ENCODE peak calls at places on chromosomes 16 and 17, in five cellular contexts. One of them, this sample, is unnamed.

GRCh38 chr16:54287758-54288591 is 1.4 kb upstream of the IRX3 start:
- DNase-seq in stimulated activated CD4-positive, alpha-beta T cell treated with anti-CD3 and anti-CD28 coated beads, Interleukin-1b, Interleukin-23, amount 100 ng/mL, for 1 hour: no peak
- DNase-seq in head of caudate nucleus: no peak
- DNase-seq in MV-4-11: no peak
- DNase-seq in activated CD4-positive, CD25-positive, alpha-beta regulatory T cell: no peak
- DNase-seq in this sample: no peak

GRCh38 chr16:28538733-28539596 is at the start of gene NUPR1:
- DNase-seq in stimulated activated CD4-positive, alpha-beta T cell treated with anti-CD3 and anti-CD28 coated beads, Interleukin-1b, Interleukin-23, amount 100 ng/mL, for 1 hour: no peak
- DNase-seq in head of caudate nucleus: peak; percentile 76
- DNase-seq in activated CD4-positive, CD25-positive, alpha-beta regulatory T cell: no peak
- DNase-seq in MV-4-11: no peak
- DNase-seq in this sample: no peak

GRCh38 chr17:43881176-43881575 is 26.2 kb downstream of the MPP2 start:
- DNase-seq in activated CD4-positive, CD25-positive, alpha-beta regulatory T cell: no peak
- DNase-seq in MV-4-11: no peak
- DNase-seq in head of caudate nucleus: no peak
- DNase-seq in stimulated activated CD4-positive, alpha-beta T cell treated with anti-CD3 and anti-CD28 coated beads, Interleukin-1b, Interleukin-23, amount 100 ng/mL, for 1 hour: no peak
- DNase-seq in this sample: no peak

GRCh38 chr17:975321-975982 is 4.1 kb downstream of the NXN start:
- DNase-seq in head of caudate nucleus: peak; percentile 18
- DNase-seq in MV-4-11: peak; percentile 57
- DNase-seq in activated CD4-positive, CD25-positive, alpha-beta regulatory T cell: no peak
- DNase-seq in stimulated activated CD4-positive, alpha-beta T cell treated with anti-CD3 and anti-CD28 coated beads, Interleukin-1b, Interleukin-23, amount 100 ng/mL, for 1 hour: no peak
- DNase-seq in this sample: no peak

GRCh38 chr17:75147878-75148546 is 6.3 kb downstream of the JPT1 start:
- DNase-seq in head of caudate nucleus: no peak
- DNase-seq in MV-4-11: peak; percentile 64
- DNase-seq in activated CD4-positive, CD25-positive, alpha-beta regulatory T cell: no peak
- DNase-seq in stimulated activated CD4-positive, alpha-beta T cell treated with anti-CD3 and anti-CD28 coated beads, Interleukin-1b, Interleukin-23, amount 100 ng/mL, for 1 hour: no peak
- DNase-seq in this sample: no peak

GRCh38 chr16:11289202-11289601 is 8.1 kb upstream of the PRM1 start:
- DNase-seq in head of caudate nucleus: no peak
- DNase-seq in stimulated activated CD4-positive, alpha-beta T cell treated with anti-CD3 and anti-CD28 coated beads, Interleukin-1b, Interleukin-23, amount 100 ng/mL, for 1 hour: no peak
- DNase-seq in MV-4-11: no peak
- DNase-seq in activated CD4-positive, CD25-positive, alpha-beta regulatory T cell: no peak
- DNase-seq in this sample: no peak

GRCh38 chr17:5045496-5045895 is 10.3 kb upstream of the SLC52A1 start:
- DNase-seq in stimulated activated CD4-positive, alpha-beta T cell treated with anti-CD3 and anti-CD28 coated beads, Interleukin-1b, Interleukin-23, amount 100 ng/mL, for 1 hour: no peak
- DNase-seq in MV-4-11: no peak
- DNase-seq in head of caudate nucleus: no peak
- DNase-seq in activated CD4-positive, CD25-positive, alpha-beta regulatory T cell: no peak
- DNase-seq in this sample: no peak

GRCh38 chr17:74012465-74012864 is 191.0 kb upstream of the RPL38 start:
- DNase-seq in stimulated activated CD4-positive, alpha-beta T cell treated with anti-CD3 and anti-CD28 coated beads, Interleukin-1b, Interleukin-23, amount 100 ng/mL, for 1 hour: peak; percentile 11
- DNase-seq in activated CD4-positive, CD25-positive, alpha-beta regulatory T cell: peak; percentile 38
- DNase-seq in head of caudate nucleus: no peak
- DNase-seq in MV-4-11: peak; percentile 56
- DNase-seq in this sample: no peak

GRCh38 chr16:26261621-26262020 is 569.9 kb downstream of the HS3ST4 start:
- DNase-seq in head of caudate nucleus: peak; percentile 81
- DNase-seq in MV-4-11: no peak
- DNase-seq in stimulated activated CD4-positive, alpha-beta T cell treated with anti-CD3 and anti-CD28 coated beads, Interleukin-1b, Interleukin-23, amount 100 ng/mL, for 1 hour: no peak
- DNase-seq in activated CD4-positive, CD25-positive, alpha-beta regulatory T cell: no peak
- DNase-seq in this sample: no peak

GRCh38 chr17:50943575-50943933 is 77.4 kb upstream of the TOB1 start:
- DNase-seq in head of caudate nucleus: no peak
- DNase-seq in activated CD4-positive, CD25-positive, alpha-beta regulatory T cell: no peak
- DNase-seq in stimulated activated CD4-positive, alpha-beta T cell treated with anti-CD3 and anti-CD28 coated beads, Interleukin-1b, Interleukin-23, amount 100 ng/mL, for 1 hour: no peak
- DNase-seq in MV-4-11: no peak
- DNase-seq in this sample: no peak

GRCh38 chr17:41738077-41738800 is 3.8 kb upstream of the HAP1 start:
- DNase-seq in activated CD4-positive, CD25-positive, alpha-beta regulatory T cell: peak; percentile 43
- DNase-seq in head of caudate nucleus: peak; percentile 83
- DNase-seq in MV-4-11: peak; percentile 62
- DNase-seq in stimulated activated CD4-positive, alpha-beta T cell treated with anti-CD3 and anti-CD28 coated beads, Interleukin-1b, Interleukin-23, amount 100 ng/mL, for 1 hour: peak; percentile 36
- DNase-seq in this sample: peak; percentile 90

GRCh38 chr17:42901535-42902229 is 1.1 kb downstream of the G6PC1 start:
- DNase-seq in stimulated activated CD4-positive, alpha-beta T cell treated with anti-CD3 and anti-CD28 coated beads, Interleukin-1b, Interleukin-23, amount 100 ng/mL, for 1 hour: no peak
- DNase-seq in head of caudate nucleus: no peak
- DNase-seq in MV-4-11: no peak
- DNase-seq in activated CD4-positive, CD25-positive, alpha-beta regulatory T cell: no peak
- DNase-seq in this sample: no peak

GRCh38 chr16:3149630-3150345 is 15.0 kb downstream of the ZNF213 start:
- DNase-seq in head of caudate nucleus: peak; percentile 73
- DNase-seq in activated CD4-positive, CD25-positive, alpha-beta regulatory T cell: no peak
- DNase-seq in stimulated activated CD4-positive, alpha-beta T cell treated with anti-CD3 and anti-CD28 coated beads, Interleukin-1b, Interleukin-23, amount 100 ng/mL, for 1 hour: no peak
- DNase-seq in MV-4-11: peak; percentile 70
- DNase-seq in this sample: peak; percentile 85

This sample was measured in KBM-7.